ENCODE peak calls at places on chromosomes 3 and 15, in six cellular contexts. One of them, this sample, is unnamed. For H3K4me1, the result is how much of the 10 kb centered on the place peaks cover.

GRCh38 chr15:78570710-78571109 is 5.4 kb downstream of the CHRNA5 start:
- DNase-seq in Caco-2: no peak
- DNase-seq in adrenal gland: no peak
- DNase-seq in endothelial cell of umbilical vein: no peak
- DNase-seq in aorta: no peak
- DNase-seq in OCI-LY7: no peak
- DNase-seq in this sample: no peak

GRCh38 chr3:133475245-133476010 is 75.6 kb downstream of the BFSP2 start:
- DNase-seq in adrenal gland: no peak
- DNase-seq in Caco-2: no peak
- DNase-seq in endothelial cell of umbilical vein: no peak
- DNase-seq in aorta: no peak
- DNase-seq in OCI-LY7: peak
- DNase-seq in this sample: no peak

GRCh38 chr3:175325440-175325839 is 466.3 kb downstream of the NAALADL2 start:
- DNase-seq in endothelial cell of umbilical vein: no peak
- DNase-seq in OCI-LY7: no peak
- DNase-seq in adrenal gland: no peak
- DNase-seq in Caco-2: no peak
- DNase-seq in aorta: no peak
- DNase-seq in this sample: peak

GRCh38 chr3:14042680-14043079 is 82.0 kb downstream of the CHCHD4 start:
- DNase-seq in adrenal gland: no peak
- DNase-seq in aorta: no peak
- DNase-seq in Caco-2: no peak
- DNase-seq in OCI-LY7: no peak
- DNase-seq in endothelial cell of umbilical vein: no peak
- DNase-seq in this sample: peak

GRCh38 chr3:98565237-98565643 is 28.2 kb downstream of the CPOX start:
- DNase-seq in adrenal gland: no peak
- DNase-seq in Caco-2: no peak
- DNase-seq in OCI-LY7: no peak
- DNase-seq in endothelial cell of umbilical vein: no peak
- DNase-seq in aorta: no peak
- DNase-seq in this sample: no peak

GRCh38 chr3:186444288-186444687 is 82.3 kb upstream of the DGKG start:
- DNase-seq in OCI-LY7: no peak
- DNase-seq in endothelial cell of umbilical vein: no peak
- DNase-seq in Caco-2: no peak
- DNase-seq in adrenal gland: no peak
- DNase-seq in aorta: no peak
- DNase-seq in this sample: no peak

GRCh38 chr3:118473343-118473742 is 561.3 kb downstream of the IGSF11 start:
- DNase-seq in endothelial cell of umbilical vein: no peak
- DNase-seq in adrenal gland: no peak
- DNase-seq in aorta: no peak
- DNase-seq in OCI-LY7: no peak
- DNase-seq in Caco-2: no peak
- DNase-seq in this sample: no peak

GRCh38 chr3:159266779-159267178 is 464.9 kb downstream of the MFSD1 start:
- DNase-seq in adrenal gland: no peak
- DNase-seq in Caco-2: peak
- DNase-seq in aorta: no peak
- DNase-seq in OCI-LY7: peak
- DNase-seq in endothelial cell of umbilical vein: peak
- DNase-seq in this sample: no peak

GRCh38 chr15:98785796-98786581 is 137.7 kb downstream of the IGF1R start:
- DNase-seq in endothelial cell of umbilical vein: no peak
- DNase-seq in OCI-LY7: no peak
- DNase-seq in aorta: no peak
- DNase-seq in Caco-2: no peak
- DNase-seq in adrenal gland: no peak
- DNase-seq in this sample: no peak

GRCh38 chr15:98785408-98785795 is 137.1 kb downstream of the IGF1R start:
- DNase-seq in adrenal gland: no peak
- DNase-seq in aorta: no peak
- DNase-seq in endothelial cell of umbilical vein: no peak
- DNase-seq in Caco-2: no peak
- DNase-seq in OCI-LY7: no peak
- DNase-seq in this sample: no peak

GRCh38 chr15:98786706-98787105 is 138.4 kb downstream of the IGF1R start:
- DNase-seq in aorta: no peak
- DNase-seq in OCI-LY7: no peak
- DNase-seq in Caco-2: no peak
- DNase-seq in endothelial cell of umbilical vein: no peak
- DNase-seq in adrenal gland: no peak
- DNase-seq in this sample: no peak

GRCh38 chr15:98787936-98788757 is 139.8 kb downstream of the IGF1R start:
- DNase-seq in OCI-LY7: no peak
- DNase-seq in adrenal gland: no peak
- DNase-seq in endothelial cell of umbilical vein: no peak
- DNase-seq in aorta: no peak
- DNase-seq in Caco-2: no peak
- DNase-seq in this sample: no peak

GRCh38 chr15:98787190-98787589 is 138.9 kb downstream of the IGF1R start:
- DNase-seq in aorta: no peak
- DNase-seq in Caco-2: no peak
- DNase-seq in OCI-LY7: no peak
- DNase-seq in adrenal gland: no peak
- DNase-seq in endothelial cell of umbilical vein: no peak
- DNase-seq in this sample: no peak
- H3K4me1 ChIP-seq in aorta: under half
- H3K4me1 ChIP-seq in Caco-2: under half
- H3K4me1 ChIP-seq in OCI-LY7: under half
- H3K4me1 ChIP-seq in adrenal gland: under half
- H3K4me1 ChIP-seq in endothelial cell of umbilical vein: under half
- H3K4me1 ChIP-seq in this sample: under half

GRCh38 chr3:50600841-50601591 is 10.6 kb downstream of the CISH start:
- DNase-seq in OCI-LY7: no peak
- DNase-seq in endothelial cell of umbilical vein: peak
- DNase-seq in Caco-2: peak
- DNase-seq in adrenal gland: peak
- DNase-seq in aorta: peak
- DNase-seq in this sample: peak
- H3K4me3 ChIP-seq in OCI-LY7: no peak
- H3K4me3 ChIP-seq in endothelial cell of umbilical vein: no peak
- H3K4me3 ChIP-seq in Caco-2: no peak
- H3K4me3 ChIP-seq in adrenal gland: no peak
- H3K4me3 ChIP-seq in aorta: no peak
- H3K4me3 ChIP-seq in this sample: peak

GRCh38 chr3:12946134-12946533 is 104.8 kb upstream of the RPL32 start:
- DNase-seq in Caco-2: no peak
- DNase-seq in OCI-LY7: no peak
- DNase-seq in adrenal gland: no peak
- DNase-seq in aorta: no peak
- DNase-seq in endothelial cell of umbilical vein: no peak
- DNase-seq in this sample: no peak
- H3K4me1 ChIP-seq in Caco-2: under half
- H3K4me1 ChIP-seq in OCI-LY7: under half
- H3K4me1 ChIP-seq in adrenal gland: under half
- H3K4me1 ChIP-seq in aorta: under half
- H3K4me1 ChIP-seq in endothelial cell of umbilical vein: under half
- H3K4me1 ChIP-seq in this sample: under half

GRCh38 chr3:60752800-60753199 is 498.5 kb downstream of the FHIT start:
- DNase-seq in endothelial cell of umbilical vein: no peak
- DNase-seq in adrenal gland: no peak
- DNase-seq in aorta: no peak
- DNase-seq in Caco-2: no peak
- DNase-seq in OCI-LY7: no peak
- DNase-seq in this sample: peak
- H3K4me3 ChIP-seq in endothelial cell of umbilical vein: no peak
- H3K4me3 ChIP-seq in adrenal gland: no peak
- H3K4me3 ChIP-seq in aorta: no peak
- H3K4me3 ChIP-seq in Caco-2: no peak
- H3K4me3 ChIP-seq in OCI-LY7: no peak
- H3K4me3 ChIP-seq in this sample: no peak